ENCODE peak calls at places on chromosomes 5 and 9, in five cellular contexts. O is activated T-helper 1 cell treated with Interleukin-2 at 50 U/mL for 16 hours; R is GM03348; A is stimulated activated CD4-positive, alpha-beta T cell treated with anti-CD3 and anti-CD28 coated beads, TNF-alpha, amount 100 ng/mL, for 24 hours; M is effector memory CD4-positive, alpha-beta T cell. P is an unnamed sample.

GRCh38 chr9:106482733-106483132 is 380.2 kb upstream of the ZNF462 start:
- DNase-seq in M (no peak), R (no peak), O (no peak), A (no peak), P (peak; percentile 5)

GRCh38 chr5:43156388-43156787 is 35.6 kb upstream of the NIM1K start:
- DNase-seq in A (no peak), M (no peak), O (no peak), R (no peak), P (no peak)

GRCh38 chr9:132020272-132020671 is 59.4 kb downstream of the MED27 start:
- DNase-seq in A (no peak), O (no peak), R (no peak), M (no peak), P (no peak)

GRCh38 chr5:132821791-132822190 is 8.7 kb downstream of the SHROOM1 start:
- DNase-seq in O (no peak), R (no peak), A (no peak), M (no peak), P (peak; percentile 74)

GRCh38 chr5:139443766-139444473 is 4.6 kb upstream of the DNAJC18 start:
- DNase-seq in A (no peak), M (no peak), R (peak; percentile 75), O (no peak), P (peak; percentile 84)

GRCh38 chr9:76599970-76600369 is 141.0 kb downstream of the GCNT1 start:
- DNase-seq in O (no peak), R (no peak), M (no peak), A (no peak), P (no peak)

GRCh38 chr5:127892467-127893207 is 189.4 kb downstream of the CCDC192 start:
- DNase-seq in A (no peak), M (no peak), O (no peak), R (peak; percentile 24), P (no peak)

GRCh38 chr9:18393340-18394130 is 80.4 kb upstream of the ADAMTSL1 start:
- DNase-seq in O (no peak), M (no peak), R (peak; percentile 53), A (no peak), P (peak; percentile 94)

GRCh38 chr5:65539827-65540226 is 23.1 kb downstream of the CENPK start:
- DNase-seq in O (no peak), R (no peak), M (no peak), A (no peak), P (peak; percentile 5)

GRCh38 chr5:61625682-61626620 is 293.9 kb downstream of the ZSWIM6 start:
- DNase-seq in R (peak; percentile 84), A (peak; percentile 4), M (no peak), O (no peak), P (peak; percentile 44)

GRCh38 chr5:139733698-139734491 is 61.7 kb upstream of the PSD2 start:
- DNase-seq in M (no peak), A (no peak), O (no peak), R (no peak), P (no peak)